ENCODE peak calls at places on chromosomes 6 and 20, in ten cellular contexts. One of them, this sample, is unnamed. For H3K4me1, the result is how much of the 10 kb centered on the place peaks cover.

GRCh38 chr6:135044639-135045038 is 10.0 kb downstream of the HBS1L start:
- DNase-seq in mucosa of descending colon: no peak
- DNase-seq in body of pancreas: no peak
- DNase-seq in endodermal cell: no peak
- DNase-seq in transverse colon: no peak
- DNase-seq in A549: no peak
- DNase-seq in left ventricle myocardium inferior: no peak
- DNase-seq in IMR-90: no peak
- DNase-seq in adrenal gland: no peak
- DNase-seq in neural progenitor cell: no peak
- DNase-seq in this sample: no peak

GRCh38 chr6:35400901-35401311 is 51.2 kb upstream of the FANCE start:
- DNase-seq in neural progenitor cell: no peak
- DNase-seq in IMR-90: peak
- DNase-seq in transverse colon: peak
- DNase-seq in left ventricle myocardium inferior: no peak
- DNase-seq in endodermal cell: no peak
- DNase-seq in A549: peak
- DNase-seq in adrenal gland: no peak
- DNase-seq in body of pancreas: peak
- DNase-seq in mucosa of descending colon: no peak
- DNase-seq in this sample: no peak

GRCh38 chr6:117498159-117498558 is 15.7 kb downstream of the DCBLD1 start:
- DNase-seq in neural progenitor cell: no peak
- DNase-seq in mucosa of descending colon: no peak
- DNase-seq in body of pancreas: no peak
- DNase-seq in transverse colon: no peak
- DNase-seq in left ventricle myocardium inferior: no peak
- DNase-seq in adrenal gland: no peak
- DNase-seq in endodermal cell: no peak
- DNase-seq in A549: peak
- DNase-seq in IMR-90: peak
- DNase-seq in this sample: no peak

GRCh38 chr6:108453601-108454157 is 107.0 kb upstream of the FOXO3 start:
- DNase-seq in body of pancreas: no peak
- DNase-seq in mucosa of descending colon: no peak
- DNase-seq in IMR-90: peak
- DNase-seq in adrenal gland: no peak
- DNase-seq in A549: no peak
- DNase-seq in left ventricle myocardium inferior: no peak
- DNase-seq in transverse colon: no peak
- DNase-seq in neural progenitor cell: no peak
- DNase-seq in endodermal cell: no peak
- DNase-seq in this sample: no peak

GRCh38 chr6:113457156-113457555 is 400.0 kb upstream of the MARCKS start:
- DNase-seq in neural progenitor cell: no peak
- DNase-seq in transverse colon: no peak
- DNase-seq in left ventricle myocardium inferior: no peak
- DNase-seq in mucosa of descending colon: no peak
- DNase-seq in A549: no peak
- DNase-seq in adrenal gland: peak
- DNase-seq in endodermal cell: no peak
- DNase-seq in body of pancreas: peak
- DNase-seq in IMR-90: peak
- DNase-seq in this sample: peak

GRCh38 chr6:161422710-161423109 is 148.8 kb upstream of the AGPAT4 start:
- DNase-seq in mucosa of descending colon: no peak
- DNase-seq in left ventricle myocardium inferior: no peak
- DNase-seq in IMR-90: peak
- DNase-seq in adrenal gland: peak
- DNase-seq in endodermal cell: no peak
- DNase-seq in body of pancreas: no peak
- DNase-seq in transverse colon: no peak
- DNase-seq in neural progenitor cell: no peak
- DNase-seq in A549: peak
- DNase-seq in this sample: no peak

GRCh38 chr6:41232667-41233066 is 4.5 kb downstream of the TREML4 start:
- DNase-seq in body of pancreas: no peak
- DNase-seq in transverse colon: no peak
- DNase-seq in adrenal gland: no peak
- DNase-seq in neural progenitor cell: no peak
- DNase-seq in endodermal cell: peak
- DNase-seq in mucosa of descending colon: no peak
- DNase-seq in A549: no peak
- DNase-seq in IMR-90: no peak
- DNase-seq in left ventricle myocardium inferior: no peak
- DNase-seq in this sample: no peak

GRCh38 chr6:116145786-116146675 is 20.1 kb upstream of the COL10A1 start:
- DNase-seq in neural progenitor cell: no peak
- DNase-seq in IMR-90: no peak
- DNase-seq in adrenal gland: no peak
- DNase-seq in body of pancreas: no peak
- DNase-seq in A549: no peak
- DNase-seq in transverse colon: no peak
- DNase-seq in mucosa of descending colon: no peak
- DNase-seq in endodermal cell: peak
- DNase-seq in left ventricle myocardium inferior: no peak
- DNase-seq in this sample: no peak

GRCh38 chr20:33993800-33994623 is at the start of gene RALY:
- DNase-seq in body of pancreas: peak
- DNase-seq in adrenal gland: peak
- DNase-seq in transverse colon: peak
- DNase-seq in A549: peak
- DNase-seq in endodermal cell: peak
- DNase-seq in mucosa of descending colon: peak
- DNase-seq in left ventricle myocardium inferior: peak
- DNase-seq in IMR-90: peak
- DNase-seq in neural progenitor cell: peak
- DNase-seq in this sample: peak

GRCh38 chr6:142900467-142900961 is 44.5 kb downstream of the HIVEP2 start:
- DNase-seq in body of pancreas: no peak
- DNase-seq in IMR-90: no peak
- DNase-seq in left ventricle myocardium inferior: no peak
- DNase-seq in adrenal gland: no peak
- DNase-seq in A549: no peak
- DNase-seq in mucosa of descending colon: no peak
- DNase-seq in endodermal cell: no peak
- DNase-seq in neural progenitor cell: no peak
- DNase-seq in transverse colon: no peak
- DNase-seq in this sample: no peak

GRCh38 chr6:132070356-132070755 is 119.2 kb upstream of the CCN2 start:
- DNase-seq in neural progenitor cell: no peak
- DNase-seq in endodermal cell: no peak
- DNase-seq in A549: no peak
- DNase-seq in body of pancreas: no peak
- DNase-seq in IMR-90: no peak
- DNase-seq in left ventricle myocardium inferior: no peak
- DNase-seq in mucosa of descending colon: no peak
- DNase-seq in adrenal gland: no peak
- DNase-seq in transverse colon: no peak
- DNase-seq in this sample: no peak

GRCh38 chr6:87941556-87942358 is 105.9 kb upstream of the SPACA1 start:
- DNase-seq in left ventricle myocardium inferior: no peak
- DNase-seq in A549: no peak
- DNase-seq in neural progenitor cell: no peak
- DNase-seq in transverse colon: no peak
- DNase-seq in body of pancreas: no peak
- DNase-seq in endodermal cell: no peak
- DNase-seq in IMR-90: no peak
- DNase-seq in mucosa of descending colon: no peak
- DNase-seq in adrenal gland: no peak
- DNase-seq in this sample: no peak

GRCh38 chr6:117837268-117837667 is 69.8 kb upstream of the SLC35F1 start:
- DNase-seq in neural progenitor cell: peak
- DNase-seq in IMR-90: no peak
- DNase-seq in A549: no peak
- DNase-seq in endodermal cell: no peak
- DNase-seq in transverse colon: no peak
- DNase-seq in left ventricle myocardium inferior: no peak
- DNase-seq in body of pancreas: no peak
- DNase-seq in mucosa of descending colon: no peak
- DNase-seq in adrenal gland: no peak
- DNase-seq in this sample: no peak

GRCh38 chr20:24160563-24161355 is 172.2 kb upstream of the GGTLC1 start:
- DNase-seq in transverse colon: peak
- DNase-seq in endodermal cell: peak
- DNase-seq in left ventricle myocardium inferior: peak
- DNase-seq in neural progenitor cell: peak
- DNase-seq in body of pancreas: peak
- DNase-seq in mucosa of descending colon: peak
- DNase-seq in adrenal gland: peak
- DNase-seq in A549: peak
- DNase-seq in IMR-90: peak
- DNase-seq in this sample: no peak

GRCh38 chr6:124053315-124053714 is 249.7 kb downstream of the NKAIN2 start:
- DNase-seq in mucosa of descending colon: no peak
- DNase-seq in left ventricle myocardium inferior: no peak
- DNase-seq in endodermal cell: no peak
- DNase-seq in IMR-90: no peak
- DNase-seq in transverse colon: no peak
- DNase-seq in A549: no peak
- DNase-seq in neural progenitor cell: no peak
- DNase-seq in adrenal gland: no peak
- DNase-seq in body of pancreas: no peak
- DNase-seq in this sample: no peak

GRCh38 chr6:3522561-3523287 is 65.9 kb upstream of the SLC22A23 start:
- DNase-seq in adrenal gland: no peak
- DNase-seq in IMR-90: peak
- DNase-seq in A549: peak
- DNase-seq in left ventricle myocardium inferior: no peak
- DNase-seq in body of pancreas: no peak
- DNase-seq in mucosa of descending colon: no peak
- DNase-seq in transverse colon: no peak
- DNase-seq in endodermal cell: no peak
- DNase-seq in neural progenitor cell: no peak
- DNase-seq in this sample: no peak
- H3K4me1 ChIP-seq in adrenal gland: under half
- H3K4me1 ChIP-seq in IMR-90: under half
- H3K4me1 ChIP-seq in A549: under half
- H3K4me1 ChIP-seq in left ventricle myocardium inferior: under half
- H3K4me1 ChIP-seq in body of pancreas: under half
- H3K4me1 ChIP-seq in mucosa of descending colon: under half
- H3K4me1 ChIP-seq in transverse colon: under half
- H3K4me1 ChIP-seq in endodermal cell: under half
- H3K4me1 ChIP-seq in neural progenitor cell: half or more
- H3K4me1 ChIP-seq in this sample: under half

GRCh38 chr6:4957521-4958231 is 46.2 kb downstream of the RPP40 start:
- DNase-seq in mucosa of descending colon: no peak
- DNase-seq in A549: no peak
- DNase-seq in neural progenitor cell: peak
- DNase-seq in left ventricle myocardium inferior: no peak
- DNase-seq in adrenal gland: no peak
- DNase-seq in endodermal cell: peak
- DNase-seq in IMR-90: no peak
- DNase-seq in transverse colon: no peak
- DNase-seq in body of pancreas: no peak
- DNase-seq in this sample: no peak
- TF ChIP-seq CTCF in mucosa of descending colon: no peak
- TF ChIP-seq CTCF in A549: peak
- TF ChIP-seq CTCF in neural progenitor cell: peak
- TF ChIP-seq CTCF in left ventricle myocardium inferior: peak
- TF ChIP-seq CTCF in adrenal gland: no peak
- TF ChIP-seq CTCF in endodermal cell: peak
- TF ChIP-seq CTCF in IMR-90: no peak
- TF ChIP-seq CTCF in transverse colon: peak
- TF ChIP-seq CTCF in body of pancreas: no peak
- TF ChIP-seq CTCF in this sample: no peak

DNA sequence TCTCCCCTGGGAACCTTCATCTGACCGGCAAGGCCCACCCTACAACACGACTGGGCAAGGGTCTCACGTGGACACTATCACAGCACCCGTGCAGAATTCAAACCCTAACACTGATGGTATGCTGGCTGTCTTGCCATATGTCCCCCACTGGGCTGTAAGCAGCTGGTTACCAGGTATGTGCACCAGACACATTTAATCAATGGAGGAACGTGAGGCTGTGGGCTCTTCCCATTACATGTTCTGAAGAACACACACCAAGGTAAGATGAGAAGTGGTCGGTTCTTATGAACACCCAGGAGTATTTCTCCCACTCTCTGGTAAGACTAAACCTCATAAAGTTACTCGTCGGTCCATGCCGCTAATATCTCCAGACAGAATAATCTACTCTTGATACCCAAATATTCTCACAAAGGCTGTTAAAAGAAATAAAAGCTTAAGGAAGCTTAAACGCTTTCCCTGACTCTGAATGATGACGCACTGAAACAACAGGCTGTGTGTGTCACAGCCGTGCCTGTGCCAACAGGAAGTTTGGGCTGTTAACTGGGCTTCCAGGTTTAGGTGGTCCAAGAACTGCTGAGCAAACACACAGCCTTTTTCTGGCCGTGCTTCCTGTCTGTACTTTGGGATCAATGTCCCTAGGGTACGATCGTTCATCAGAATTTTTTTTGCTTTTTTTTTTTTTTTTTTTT is 75.3 kb downstream of the SLC23A2 start:
- DNase-seq in IMR-90: peak
- DNase-seq in A549: peak
- DNase-seq in endodermal cell: no peak
- DNase-seq in body of pancreas: peak
- DNase-seq in left ventricle myocardium inferior: peak
- DNase-seq in mucosa of descending colon: peak
- DNase-seq in transverse colon: peak
- DNase-seq in neural progenitor cell: no peak
- DNase-seq in adrenal gland: peak
- DNase-seq in this sample: peak
- H3K4me3 ChIP-seq in IMR-90: no peak
- H3K4me3 ChIP-seq in A549: no peak
- H3K4me3 ChIP-seq in endodermal cell: no peak
- H3K4me3 ChIP-seq in body of pancreas: no peak
- H3K4me3 ChIP-seq in left ventricle myocardium inferior: peak
- H3K4me3 ChIP-seq in mucosa of descending colon: no peak
- H3K4me3 ChIP-seq in transverse colon: no peak
- H3K4me3 ChIP-seq in neural progenitor cell: no peak
- H3K4me3 ChIP-seq in adrenal gland: no peak
- H3K4me3 ChIP-seq in this sample: no peak

DNA sequence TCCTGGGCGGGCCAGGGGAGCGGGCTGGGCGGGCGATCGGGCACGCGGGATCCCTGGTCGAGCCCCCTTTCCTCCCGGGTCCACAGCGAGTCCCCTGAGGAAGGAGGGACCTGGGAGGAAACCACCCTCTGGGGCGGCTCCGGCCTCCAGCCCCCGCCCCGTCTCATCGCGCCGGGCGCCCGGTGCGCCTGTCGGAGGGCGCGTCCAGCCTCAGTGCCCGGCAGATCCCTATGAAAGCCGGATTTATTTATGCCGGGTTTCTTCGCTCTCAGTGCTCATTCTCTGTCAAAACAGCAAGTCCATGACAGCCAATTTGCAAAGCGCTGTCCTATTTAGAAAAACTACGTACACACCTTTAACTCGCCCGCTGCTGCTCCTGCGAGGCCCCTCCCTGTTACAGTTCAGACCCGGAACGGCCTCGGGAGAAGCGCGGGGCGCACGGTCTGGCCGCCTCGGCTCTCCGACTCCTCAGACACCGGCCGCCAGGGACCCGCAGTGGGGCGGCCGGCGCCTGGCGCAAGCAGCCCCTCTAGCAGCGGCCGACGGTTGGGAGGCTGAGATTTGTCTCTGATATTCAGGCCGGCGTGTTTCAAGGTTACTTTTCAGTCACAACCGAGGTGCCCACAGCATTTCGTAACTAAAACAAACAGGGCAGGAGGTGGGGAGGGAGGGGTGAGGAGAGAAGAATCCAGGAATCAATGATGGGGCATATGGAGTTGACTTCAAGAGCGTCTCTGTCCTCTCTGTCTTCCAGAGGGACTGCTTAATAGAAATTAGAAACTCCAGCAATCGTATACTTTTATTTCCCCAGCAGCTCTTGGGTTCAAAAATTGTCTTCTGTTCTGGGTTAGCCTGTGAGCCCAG is 782 bp upstream of the FOXA2 start:
- DNase-seq in A549: peak
- DNase-seq in endodermal cell: peak
- DNase-seq in transverse colon: peak
- DNase-seq in mucosa of descending colon: peak
- DNase-seq in left ventricle myocardium inferior: no peak
- DNase-seq in IMR-90: no peak
- DNase-seq in body of pancreas: peak
- DNase-seq in neural progenitor cell: peak
- DNase-seq in adrenal gland: no peak
- DNase-seq in this sample: no peak
- H3K4me1 ChIP-seq in A549: under half
- H3K4me1 ChIP-seq in endodermal cell: under half
- H3K4me1 ChIP-seq in transverse colon: under half
- H3K4me1 ChIP-seq in mucosa of descending colon: under half
- H3K4me1 ChIP-seq in left ventricle myocardium inferior: under half
- H3K4me1 ChIP-seq in IMR-90: under half
- H3K4me1 ChIP-seq in body of pancreas: under half
- H3K4me1 ChIP-seq in neural progenitor cell: under half
- H3K4me1 ChIP-seq in adrenal gland: under half
- H3K4me1 ChIP-seq in this sample: under half